ENCODE peak calls at places on chromosome 21, in four cellular contexts. M is hypothalamus, L is NCI-H1092 treated with DMSO at 0.1 percent for 48 hours, Y is HEK293T. T is an unnamed sample.

GRCh38 chr21:16046625-16047340 is 317.0 kb downstream of the USP25 start:
- DNase-seq in M (no peak), L (no peak), Y (no peak), T (no peak)

GRCh38 chr21:37367758-37368535 is 1.4 kb downstream of the DYRK1A start:
- DNase-seq in L (peak), M (no peak), Y (no peak), T (no peak)

GRCh38 chr21:35521293-35521692 is 472.2 kb upstream of the RUNX1 start:
- DNase-seq in L (no peak), Y (no peak), M (no peak), T (no peak)

GRCh38 chr21:33661146-33661545 is 18.8 kb downstream of the ITSN1 start:
- DNase-seq in M (no peak), L (no peak), Y (no peak), T (no peak)

GRCh38 chr21:38916214-38916964 is 110.7 kb downstream of the ETS2 start:
- DNase-seq in M (no peak), Y (no peak), L (peak), T (no peak)

GRCh38 chr21:45513741-45514310 is 28.4 kb downstream of the SLC19A1 start:
- DNase-seq in M (no peak), Y (no peak), L (no peak), T (no peak)

GRCh38 chr21:25313891-25314646 is 293.2 kb downstream of the MRPL39 start:
- DNase-seq in M (no peak), Y (no peak), L (no peak), T (no peak)

GRCh38 chr21:32278068-32278467 is 781 bp downstream of the MIS18A start:
- DNase-seq in L (peak), Y (no peak), M (no peak), T (no peak)

GRCh38 chr21:29144736-29145353 is 14.4 kb downstream of the MAP3K7CL start:
- DNase-seq in L (no peak), M (no peak), Y (no peak), T (no peak)

GRCh38 chr21:15080504-15080903 is 15.7 kb upstream of the NRIP1 start:
- DNase-seq in M (no peak), Y (no peak), L (no peak), T (no peak)

GRCh38 chr21:43893536-43894205 is 28.6 kb downstream of the AGPAT3 start:
- DNase-seq in L (no peak), M (no peak), Y (no peak), T (no peak)

GRCh38 chr21:43573921-43574320 is 85.4 kb downstream of the HSF2BP start:
- DNase-seq in Y (no peak), L (no peak), M (no peak), T (no peak)

GRCh38 chr21:14900058-14900457 is 164.7 kb downstream of the NRIP1 start:
- DNase-seq in L (no peak), Y (no peak), M (no peak), T (no peak)

GRCh38 chr21:30044447-30045064 is 104.8 kb upstream of the GRIK1 start:
- DNase-seq in M (no peak), Y (peak), L (peak), T (no peak)

GRCh38 chr21:42734323-42734971 is 81.0 kb downstream of the PDE9A start:
- DNase-seq in Y (no peak), L (no peak), M (no peak), T (no peak)

GRCh38 chr21:43921979-43922945 is 57.2 kb downstream of the AGPAT3 start:
- DNase-seq in Y (no peak), M (no peak), L (no peak), T (no peak)

GRCh38 chr21:31987696-31988095 is 114.9 kb downstream of the HUNK start:
- DNase-seq in L (no peak), Y (no peak), M (no peak), T (no peak)

GRCh38 chr21:42376338-42376982 is 10.1 kb upstream of the TFF1 start:
- DNase-seq in L (peak), M (no peak), Y (no peak), T (no peak)

GRCh38 chr21:38725196-38726157 is 80.3 kb upstream of the ETS2 start:
- DNase-seq in M (no peak), L (no peak), Y (no peak), T (no peak)

GRCh38 chr21:23522750-23523149 is 2084.5 kb downstream of the MRPL39 start:
- DNase-seq in M (no peak), L (no peak), Y (no peak), T (no peak)

GRCh38 chr21:33522950-33523349 is 19.0 kb downstream of the GART start:
- DNase-seq in L (no peak), Y (no peak), M (no peak), T (no peak)

GRCh38 chr21:28310711-28311110 is 682.0 kb downstream of the LTN1 start:
- DNase-seq in L (no peak), M (no peak), Y (no peak), T (no peak)

GRCh38 chr21:37871121-37871862 is 45.0 kb downstream of the KCNJ6 start:
- DNase-seq in M (no peak), L (no peak), Y (no peak), T (no peak)

GRCh38 chr21:34878501-34878900 is 170.6 kb downstream of the RUNX1 start:
- DNase-seq in M (no peak), Y (no peak), L (peak), T (no peak)

GRCh38 chr21:29504751-29505321 is 206.1 kb downstream of the BACH1 start:
- DNase-seq in M (no peak), L (no peak), Y (no peak), T (no peak)

GRCh38 chr21:37974081-37974480 is 57.8 kb upstream of the KCNJ6 start:
- DNase-seq in M (no peak), L (no peak), Y (no peak), T (no peak)

GRCh38 chr21:29787011-29787909 is 152.5 kb downstream of the GRIK1 start:
- DNase-seq in L (no peak), M (no peak), Y (no peak), T (no peak)

GRCh38 chr21:17387030-17387617 is 125.7 kb upstream of the CXADR start:
- DNase-seq in L (peak), Y (peak), M (no peak), T (no peak)

GRCh38 chr21:45415943-45416611 is 11.1 kb downstream of the COL18A1 start:
- DNase-seq in L (no peak), M (no peak), Y (no peak), T (no peak)

GRCh38 chr21:17726047-17726446 is 93.1 kb downstream of the C21orf91 start:
- DNase-seq in L (peak), Y (peak), M (no peak), T (no peak)

GRCh38 chr21:17003221-17003620 is 509.6 kb upstream of the CXADR start:
- DNase-seq in L (no peak), M (no peak), Y (no peak), T (no peak)

GRCh38 chr21:36207577-36208320 is 51.1 kb downstream of the DOP1B start:
- DNase-seq in L (no peak), Y (no peak), M (no peak), T (no peak)

GRCh38 chr21:45831991-45832740 is 149.4 kb upstream of the COL6A1 start:
- DNase-seq in M (no peak), L (no peak), Y (no peak), T (no peak)

GRCh38 chr21:23014021-23014420 is 2015.8 kb downstream of the NCAM2 start:
- DNase-seq in L (no peak), Y (no peak), M (no peak), T (no peak)

GRCh38 chr21:21200939-21201610 is 202.9 kb downstream of the NCAM2 start:
- DNase-seq in M (no peak), Y (no peak), L (no peak), T (no peak)

T was measured in GOT3.